ENCODE peak calls at places on chromosomes 13 and 19, in six cellular contexts. One of them, this sample, is unnamed. For H3K9me3, the result is how much of the 10 kb centered on the place peaks cover.

GRCh38 chr19:13995878-13996765 is 10.0 kb downstream of the RFX1 start:
- DNase-seq in cardiac muscle cell: no peak
- DNase-seq in pancreas: no peak
- DNase-seq in adrenal gland: no peak
- DNase-seq in PC-9: no peak
- DNase-seq in heart left ventricle: no peak
- DNase-seq in this sample: no peak

GRCh38 chr19:47272448-47273312 is 2.0 kb upstream of the INAFM1 start:
- DNase-seq in heart left ventricle: peak
- DNase-seq in cardiac muscle cell: no peak
- DNase-seq in adrenal gland: peak
- DNase-seq in PC-9: no peak
- DNase-seq in pancreas: peak
- DNase-seq in this sample: peak

GRCh38 chr19:45800009-45800553 is 7.4 kb upstream of the DMWD start:
- DNase-seq in PC-9: no peak
- DNase-seq in adrenal gland: peak
- DNase-seq in pancreas: no peak
- DNase-seq in cardiac muscle cell: peak
- DNase-seq in heart left ventricle: no peak
- DNase-seq in this sample: no peak

GRCh38 chr13:48993150-48993549 is 17.4 kb downstream of the FNDC3A start:
- DNase-seq in PC-9: no peak
- DNase-seq in heart left ventricle: no peak
- DNase-seq in pancreas: no peak
- DNase-seq in cardiac muscle cell: no peak
- DNase-seq in adrenal gland: no peak
- DNase-seq in this sample: no peak

GRCh38 chr19:48329167-48329891 is 4.0 kb downstream of the EMP3 start:
- DNase-seq in pancreas: peak
- DNase-seq in cardiac muscle cell: no peak
- DNase-seq in heart left ventricle: no peak
- DNase-seq in PC-9: no peak
- DNase-seq in adrenal gland: peak
- DNase-seq in this sample: no peak

GRCh38 chr19:5435642-5436017 is 19.6 kb upstream of the ZNRF4 start:
- DNase-seq in pancreas: no peak
- DNase-seq in cardiac muscle cell: no peak
- DNase-seq in heart left ventricle: no peak
- DNase-seq in adrenal gland: no peak
- DNase-seq in PC-9: no peak
- DNase-seq in this sample: no peak

GRCh38 chr19:47495478-47496372 is 11.7 kb upstream of the KPTN start:
- DNase-seq in cardiac muscle cell: no peak
- DNase-seq in pancreas: no peak
- DNase-seq in heart left ventricle: no peak
- DNase-seq in adrenal gland: no peak
- DNase-seq in PC-9: no peak
- DNase-seq in this sample: no peak

GRCh38 chr13:47146136-47146535 is 249.3 kb upstream of the HTR2A start:
- DNase-seq in cardiac muscle cell: peak
- DNase-seq in pancreas: no peak
- DNase-seq in heart left ventricle: no peak
- DNase-seq in PC-9: no peak
- DNase-seq in adrenal gland: no peak
- DNase-seq in this sample: no peak

GRCh38 chr13:51811046-51811445 is 7.1 kb upstream of the DHRS12 start:
- DNase-seq in adrenal gland: no peak
- DNase-seq in pancreas: peak
- DNase-seq in PC-9: no peak
- DNase-seq in heart left ventricle: no peak
- DNase-seq in cardiac muscle cell: no peak
- DNase-seq in this sample: no peak

GRCh38 chr13:55000844-55001243 is 1972.2 kb downstream of the OLFM4 start:
- DNase-seq in cardiac muscle cell: no peak
- DNase-seq in adrenal gland: no peak
- DNase-seq in heart left ventricle: no peak
- DNase-seq in pancreas: no peak
- DNase-seq in PC-9: no peak
- DNase-seq in this sample: no peak

GRCh38 chr13:113854238-113855011 is 9.5 kb downstream of the GAS6 start:
- DNase-seq in PC-9: no peak
- DNase-seq in cardiac muscle cell: peak
- DNase-seq in heart left ventricle: peak
- DNase-seq in pancreas: no peak
- DNase-seq in adrenal gland: no peak
- DNase-seq in this sample: peak

GRCh38 chr13:95535243-95535642 is 17.3 kb upstream of the CLDN10 start:
- DNase-seq in pancreas: peak
- DNase-seq in PC-9: peak
- DNase-seq in adrenal gland: no peak
- DNase-seq in heart left ventricle: no peak
- DNase-seq in cardiac muscle cell: no peak
- DNase-seq in this sample: no peak

GRCh38 chr13:61766667-61767058 is 351.0 kb upstream of the PCDH20 start:
- DNase-seq in cardiac muscle cell: no peak
- DNase-seq in heart left ventricle: peak
- DNase-seq in pancreas: no peak
- DNase-seq in adrenal gland: no peak
- DNase-seq in PC-9: no peak
- DNase-seq in this sample: no peak

GRCh38 chr19:51418707-51419106 is 1.3 kb upstream of the SIGLEC10 start:
- DNase-seq in adrenal gland: no peak
- DNase-seq in PC-9: no peak
- DNase-seq in pancreas: no peak
- DNase-seq in heart left ventricle: no peak
- DNase-seq in cardiac muscle cell: no peak
- DNase-seq in this sample: no peak

GRCh38 chr19:27775395-27775794 is 1437.6 kb downstream of the UQCRFS1 start:
- DNase-seq in PC-9: no peak
- DNase-seq in adrenal gland: peak
- DNase-seq in heart left ventricle: no peak
- DNase-seq in cardiac muscle cell: no peak
- DNase-seq in pancreas: no peak
- DNase-seq in this sample: no peak

GRCh38 chr13:37797606-37798005 is 72.0 kb downstream of the TRPC4 start:
- DNase-seq in pancreas: no peak
- DNase-seq in cardiac muscle cell: no peak
- DNase-seq in heart left ventricle: no peak
- DNase-seq in PC-9: no peak
- DNase-seq in adrenal gland: no peak
- DNase-seq in this sample: no peak

GRCh38 chr19:29537601-29538000 is 11.8 kb downstream of the VSTM2B start:
- DNase-seq in heart left ventricle: peak
- DNase-seq in PC-9: no peak
- DNase-seq in adrenal gland: no peak
- DNase-seq in pancreas: no peak
- DNase-seq in cardiac muscle cell: no peak
- DNase-seq in this sample: no peak

GRCh38 chr19:37997911-37998344 is 90.9 kb downstream of the SIPA1L3 start:
- DNase-seq in heart left ventricle: no peak
- DNase-seq in pancreas: no peak
- DNase-seq in PC-9: no peak
- DNase-seq in adrenal gland: peak
- DNase-seq in cardiac muscle cell: peak
- DNase-seq in this sample: no peak

GRCh38 chr19:11281336-11282049 is 14.5 kb upstream of the TSPAN16 start:
- DNase-seq in pancreas: no peak
- DNase-seq in PC-9: no peak
- DNase-seq in adrenal gland: no peak
- DNase-seq in heart left ventricle: no peak
- DNase-seq in cardiac muscle cell: peak
- DNase-seq in this sample: no peak

GRCh38 chr13:110390572-110390971 is 83.5 kb downstream of the COL4A2 start:
- DNase-seq in cardiac muscle cell: peak
- DNase-seq in PC-9: no peak
- DNase-seq in pancreas: no peak
- DNase-seq in heart left ventricle: no peak
- DNase-seq in adrenal gland: no peak
- DNase-seq in this sample: no peak

GRCh38 chr13:61286148-61286745 is 129.4 kb downstream of the PCDH20 start:
- DNase-seq in cardiac muscle cell: no peak
- DNase-seq in pancreas: no peak
- DNase-seq in adrenal gland: no peak
- DNase-seq in PC-9: peak
- DNase-seq in heart left ventricle: no peak
- DNase-seq in this sample: no peak

GRCh38 chr13:50805805-50806204 is 37.7 kb downstream of the DLEU7 start:
- DNase-seq in heart left ventricle: no peak
- DNase-seq in adrenal gland: no peak
- DNase-seq in pancreas: no peak
- DNase-seq in cardiac muscle cell: peak
- DNase-seq in PC-9: no peak
- DNase-seq in this sample: no peak

GRCh38 chr13:113351514-113352026 is 12.4 kb downstream of the GRTP1 start:
- DNase-seq in cardiac muscle cell: peak
- DNase-seq in pancreas: no peak
- DNase-seq in heart left ventricle: no peak
- DNase-seq in adrenal gland: peak
- DNase-seq in PC-9: no peak
- DNase-seq in this sample: no peak

GRCh38 chr19:13181747-13182388 is 31.7 kb downstream of the IER2 start:
- DNase-seq in heart left ventricle: peak
- DNase-seq in pancreas: peak
- DNase-seq in adrenal gland: peak
- DNase-seq in cardiac muscle cell: peak
- DNase-seq in PC-9: no peak
- DNase-seq in this sample: peak

GRCh38 chr13:104318121-104318520 is 1251.9 kb upstream of the SLC10A2 start:
- DNase-seq in heart left ventricle: no peak
- DNase-seq in PC-9: no peak
- DNase-seq in pancreas: no peak
- DNase-seq in adrenal gland: no peak
- DNase-seq in cardiac muscle cell: peak
- DNase-seq in this sample: no peak
- TF ChIP-seq CTCF in heart left ventricle: peak
- TF ChIP-seq CTCF in PC-9: peak
- TF ChIP-seq CTCF in pancreas: no peak
- TF ChIP-seq CTCF in adrenal gland: peak
- TF ChIP-seq CTCF in cardiac muscle cell: peak
- TF ChIP-seq CTCF in this sample: no peak

GRCh38 chr19:289651-290538 is 1.3 kb downstream of the PLPP2 start:
- DNase-seq in cardiac muscle cell: peak
- DNase-seq in heart left ventricle: no peak
- DNase-seq in pancreas: peak
- DNase-seq in adrenal gland: peak
- DNase-seq in PC-9: peak
- DNase-seq in this sample: peak
- H3K4me3 ChIP-seq in cardiac muscle cell: no peak
- H3K4me3 ChIP-seq in heart left ventricle: no peak
- H3K4me3 ChIP-seq in pancreas: no peak
- H3K4me3 ChIP-seq in adrenal gland: no peak
- H3K4me3 ChIP-seq in PC-9: peak
- H3K4me3 ChIP-seq in this sample: peak

GRCh38 chr19:23943411-23943810 is 28.7 kb downstream of the ZNF726 start:
- DNase-seq in pancreas: no peak
- DNase-seq in heart left ventricle: no peak
- DNase-seq in cardiac muscle cell: no peak
- DNase-seq in adrenal gland: no peak
- DNase-seq in PC-9: no peak
- DNase-seq in this sample: no peak

GRCh38 chr19:23949611-23950010 is 34.9 kb downstream of the ZNF726 start:
- DNase-seq in pancreas: no peak
- DNase-seq in adrenal gland: no peak
- DNase-seq in cardiac muscle cell: no peak
- DNase-seq in PC-9: no peak
- DNase-seq in heart left ventricle: no peak
- DNase-seq in this sample: no peak

DNA sequence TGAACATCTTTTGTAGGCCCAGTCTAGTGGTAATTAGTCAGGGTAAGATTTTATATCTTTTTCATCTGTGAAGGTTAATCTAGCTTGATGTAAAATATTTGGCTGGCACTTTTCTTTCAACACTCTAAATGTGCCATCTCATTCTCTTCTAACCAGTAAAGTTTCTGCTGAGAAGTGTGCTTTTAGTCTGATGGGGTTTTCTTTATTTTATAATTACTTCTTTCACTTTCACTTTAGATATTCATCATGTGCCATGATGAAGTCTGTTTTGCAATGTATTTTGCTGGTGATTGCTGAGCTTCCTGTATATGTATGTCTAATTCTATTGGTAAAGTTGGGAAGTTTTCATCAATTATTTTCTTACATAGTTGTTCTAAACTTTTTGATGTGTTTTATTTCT is 31.9 kb downstream of the ZNF726 start:
- DNase-seq in cardiac muscle cell: no peak
- DNase-seq in adrenal gland: no peak
- DNase-seq in pancreas: no peak
- DNase-seq in PC-9: no peak
- DNase-seq in heart left ventricle: no peak
- DNase-seq in this sample: no peak
- H3K9me3 ChIP-seq in cardiac muscle cell: under half
- H3K9me3 ChIP-seq in adrenal gland: under half
- H3K9me3 ChIP-seq in pancreas: under half
- H3K9me3 ChIP-seq in PC-9: under half
- H3K9me3 ChIP-seq in heart left ventricle: under half
- H3K9me3 ChIP-seq in this sample: under half

GRCh38 chr13:94192576-94192975 is 286.9 kb downstream of the DCT start:
- DNase-seq in heart left ventricle: no peak
- DNase-seq in cardiac muscle cell: peak
- DNase-seq in pancreas: peak
- DNase-seq in PC-9: no peak
- DNase-seq in adrenal gland: peak
- DNase-seq in this sample: no peak
- TF ChIP-seq CTCF in heart left ventricle: peak
- TF ChIP-seq CTCF in cardiac muscle cell: peak
- TF ChIP-seq CTCF in pancreas: no peak
- TF ChIP-seq CTCF in PC-9: peak
- TF ChIP-seq CTCF in adrenal gland: peak
- TF ChIP-seq CTCF in this sample: peak

DNA sequence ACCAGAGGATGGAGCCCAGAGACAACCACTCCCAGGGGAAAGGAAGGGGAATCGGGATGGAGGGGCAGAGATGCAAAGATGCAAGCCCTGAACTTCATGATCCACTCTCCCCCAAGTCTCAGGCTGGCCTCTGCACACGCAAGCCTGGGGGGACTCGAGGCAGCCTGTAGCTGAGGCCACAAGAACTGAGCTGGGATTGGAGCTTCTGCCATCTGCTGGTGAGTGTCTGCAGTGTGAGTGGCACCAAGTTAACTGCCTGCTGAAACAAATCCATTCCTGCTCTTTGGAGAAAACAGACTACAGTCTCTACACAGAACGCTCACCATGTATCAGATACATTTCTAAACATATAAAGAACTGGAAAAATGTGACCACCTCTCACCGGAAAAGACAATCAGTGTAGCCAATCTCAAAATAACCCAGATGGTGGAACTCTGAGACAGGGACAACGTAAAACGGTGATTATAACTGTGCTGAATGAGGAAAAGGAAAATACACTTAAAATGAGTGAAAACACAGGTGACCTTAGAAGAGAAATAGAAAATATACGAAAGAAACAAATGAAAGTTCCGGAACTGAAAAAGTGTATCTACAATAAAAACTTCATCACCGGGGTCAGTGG is 62.1 kb downstream of the KLF2 start:
- DNase-seq in heart left ventricle: peak
- DNase-seq in cardiac muscle cell: peak
- DNase-seq in adrenal gland: no peak
- DNase-seq in pancreas: peak
- DNase-seq in PC-9: peak
- DNase-seq in this sample: no peak
- H3K4me3 ChIP-seq in heart left ventricle: no peak
- H3K4me3 ChIP-seq in cardiac muscle cell: no peak
- H3K4me3 ChIP-seq in adrenal gland: no peak
- H3K4me3 ChIP-seq in pancreas: no peak
- H3K4me3 ChIP-seq in PC-9: no peak
- H3K4me3 ChIP-seq in this sample: no peak

This sample was measured in colonic mucosa.